ENCODE peak calls at places on chromosomes 16 and 17, in seven cellular contexts. G is SK-N-SH, D is K562, E is GM12878, K is HepG2, X is HCT116, N is H1. R is an unnamed sample.
A peak's percentile ranks its signal among the peaks of the same experiment; 100 is the strongest.

GRCh38 chr16:84532855-84533486 is 28.5 kb upstream of the MEAK7 start:
- DNase-seq in G (no peak), D (peak; percentile 47), E (no peak), K (no peak), X (no peak), N (no peak), R (no peak)

GRCh38 chr17:79630821-79631639 is 20.2 kb upstream of the RBFOX3 start:
- DNase-seq in G (peak; percentile 22), D (no peak), E (no peak), K (no peak), X (no peak), N (no peak), R (no peak)

GRCh38 chr17:73313526-73314127 is 1.8 kb upstream of the CDC42EP4 start:
- DNase-seq in G (no peak), D (no peak), E (no peak), K (no peak), X (no peak), N (no peak), R (no peak)

GRCh38 chr16:50509521-50510341 is 38.5 kb upstream of the NKD1 start:
- DNase-seq in G (peak; percentile 47), D (peak; percentile 54), E (no peak), K (peak; percentile 50), X (peak; percentile 40), N (peak; percentile 65), R (no peak)

GRCh38 chr17:75033346-75034235 is 13.2 kb downstream of the ATP5PD start:
- DNase-seq in G (peak; percentile 90), D (peak; percentile 82), E (peak; percentile 83), K (peak; percentile 94), X (peak; percentile 94), N (peak; percentile 87), R (peak; percentile 95)

GRCh38 chr16:25157476-25157875 is 45.9 kb downstream of the LCMT1 start:
- DNase-seq in G (no peak), D (no peak), E (no peak), K (no peak), X (no peak), N (no peak), R (no peak)

GRCh38 chr17:78174332-78174869 is 6.0 kb downstream of the SYNGR2 start:
- DNase-seq in G (no peak), D (no peak), E (no peak), K (no peak), X (no peak), N (no peak), R (peak; percentile 87)

GRCh38 chr17:34502426-34502825 is 77.0 kb upstream of the TMEM132E start:
- DNase-seq in G (no peak), D (no peak), E (no peak), K (no peak), X (no peak), N (no peak), R (no peak)

GRCh38 chr16:88878967-88879787 is 12.7 kb upstream of the PABPN1L start:
- DNase-seq in G (no peak), D (no peak), E (no peak), K (no peak), X (no peak), N (no peak), R (no peak)

GRCh38 chr16:28984619-28985135 is at the start of gene LAT:
- DNase-seq in G (no peak), D (no peak), E (no peak), K (no peak), X (no peak), N (no peak), R (no peak)

GRCh38 chr17:67200727-67201301 is 44.2 kb downstream of the HELZ start:
- DNase-seq in G (peak; percentile 55), D (peak; percentile 31), E (no peak), K (peak; percentile 53), X (peak; percentile 18), N (no peak), R (no peak)

GRCh38 chr16:85270365-85270764 is 158.1 kb upstream of the CIBAR2 start:
- DNase-seq in G (peak; percentile 81), D (no peak), E (no peak), K (no peak), X (no peak), N (no peak), R (no peak)

GRCh38 chr17:78844301-78845005 is 3.8 kb upstream of the USP36 start:
- DNase-seq in G (no peak), D (no peak), E (no peak), K (no peak), X (no peak), N (no peak), R (no peak)

GRCh38 chr16:60304078-60304477 is 1570.0 kb upstream of the GOT2 start:
- DNase-seq in G (no peak), D (no peak), E (no peak), K (no peak), X (no peak), N (no peak), R (no peak)

GRCh38 chr16:89958068-89958467 is 9.5 kb downstream of the DEF8 start:
- DNase-seq in G (peak; percentile 93), D (peak; percentile 75), E (no peak), K (peak; percentile 54), X (peak; percentile 40), N (no peak), R (peak; percentile 63)

GRCh38 chr16:30474684-30475083 is 2.1 kb downstream of the ITGAL start:
- DNase-seq in G (no peak), D (no peak), E (no peak), K (no peak), X (no peak), N (no peak), R (no peak)

DNA sequence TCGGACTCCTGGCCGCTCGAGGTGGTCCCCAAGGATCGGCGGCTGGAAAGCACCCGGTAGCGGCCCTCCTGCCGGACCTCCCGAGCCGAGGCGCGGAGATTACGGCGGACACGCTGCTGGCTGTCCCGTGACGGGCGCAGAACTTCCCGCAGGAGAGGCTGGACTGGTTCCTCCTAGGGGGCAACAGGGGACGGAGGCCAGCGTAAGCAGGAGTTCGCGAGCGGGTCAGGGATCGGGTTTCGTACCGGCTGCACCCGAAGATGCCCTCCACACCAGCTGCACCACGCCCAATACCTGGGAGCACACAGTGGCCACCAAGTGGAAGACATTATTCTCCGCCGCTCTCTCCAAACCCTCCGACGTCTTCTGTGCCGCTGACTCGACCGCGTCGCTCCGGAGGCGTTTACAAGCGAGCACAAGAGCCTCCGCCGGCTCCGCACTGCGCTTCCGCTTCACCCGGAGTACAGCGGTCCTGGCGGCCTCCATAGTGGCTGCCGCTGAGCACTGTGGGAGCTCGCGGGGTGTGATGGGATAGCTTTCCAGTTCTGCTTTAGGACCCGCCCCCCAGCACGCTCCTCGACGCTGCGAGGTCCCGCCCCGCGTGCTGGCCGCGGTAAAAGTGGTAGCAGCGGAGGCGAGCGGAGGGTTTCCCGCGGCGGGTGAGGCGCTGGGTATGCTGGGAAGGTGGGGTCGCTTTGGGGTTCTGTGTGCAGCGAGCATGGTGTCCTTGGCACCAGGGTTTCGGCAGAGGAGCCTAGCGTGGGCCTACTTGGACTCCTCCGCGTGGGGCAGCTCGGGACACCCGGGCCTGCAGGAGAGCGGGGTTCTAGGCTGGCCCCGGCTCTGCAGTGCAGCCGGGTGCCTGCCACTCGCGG is at the start of the genes PRMT7 and SLC7A6OS:
- DNase-seq in G (peak; percentile 98), D (peak; percentile 96), E (peak; percentile 65), K (peak; percentile 90), X (peak; percentile 74), N (peak; percentile 67), R (peak; percentile 91)
- TF ChIP-seq JUND in G (no peak), D (no peak), E (no peak), K (peak; percentile 75), X (no peak), N (no peak), R (no peak)

DNA sequence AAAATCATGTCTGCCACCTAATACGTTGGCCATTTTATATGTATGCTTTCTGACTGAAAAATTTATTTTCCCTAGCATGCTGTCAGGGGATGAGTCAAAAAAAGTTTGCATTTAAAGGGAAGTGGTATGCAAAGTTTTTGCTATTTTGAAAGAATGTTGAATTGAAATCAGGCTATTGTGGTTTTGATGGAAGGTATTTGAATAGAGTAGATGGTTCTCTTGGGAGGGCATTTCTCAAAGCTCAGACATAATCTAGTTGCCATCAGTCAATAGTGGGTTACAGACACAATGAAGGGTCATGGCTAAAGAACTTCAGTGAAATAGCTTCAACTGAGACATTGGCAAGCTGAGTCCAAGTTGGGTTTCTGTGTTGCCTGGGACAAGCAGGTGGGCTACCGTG is 102.4 kb downstream of the MAP2K6 start:
- DNase-seq in G (no peak), D (no peak), E (peak; percentile 77), K (no peak), X (no peak), N (no peak), R (no peak)
- TF ChIP-seq JUND in G (no peak), D (no peak), E (no peak), K (no peak), X (no peak), N (no peak), R (no peak)

DNA sequence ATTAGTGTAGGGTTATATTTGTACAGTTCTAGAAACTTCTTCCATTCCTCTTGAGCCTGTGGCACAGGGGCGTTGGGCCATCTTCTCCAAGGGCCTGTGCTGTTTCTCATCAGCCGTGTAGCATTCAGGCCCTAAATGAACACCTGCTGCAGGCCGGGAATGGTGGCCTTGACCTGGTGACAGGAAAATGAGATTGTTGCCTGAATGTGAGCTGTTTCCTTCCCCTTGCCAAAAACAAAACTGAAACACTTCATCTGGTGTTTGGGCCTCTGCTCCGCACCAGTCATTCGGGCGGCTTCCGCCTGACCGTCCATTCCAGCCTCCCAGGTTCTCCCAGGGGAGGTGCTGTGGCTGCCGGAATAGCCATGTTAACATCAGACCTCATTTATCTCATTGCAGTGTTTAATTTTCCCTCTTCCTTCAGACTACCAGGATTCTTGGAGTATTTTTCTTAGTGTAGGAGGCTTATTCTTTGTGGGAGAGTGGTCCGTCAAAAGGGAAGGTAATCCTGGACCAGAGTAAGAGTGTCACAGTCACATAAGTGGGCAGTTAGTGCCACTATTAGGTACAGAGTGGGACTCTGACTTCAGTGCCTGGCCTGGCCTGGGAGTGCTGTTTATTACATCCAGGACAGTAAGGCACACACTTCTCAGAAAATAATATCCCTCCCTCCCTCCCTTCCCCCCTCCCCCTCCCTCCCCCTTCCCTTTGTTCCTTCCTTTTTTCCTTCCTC is 61.9 kb downstream of the WWP2 start:
- DNase-seq in G (no peak), D (no peak), E (peak; percentile 51), K (no peak), X (no peak), N (no peak), R (no peak)
- TF ChIP-seq JUND in G (no peak), D (no peak), E (no peak), K (no peak), X (no peak), N (no peak), R (no peak)

DNA sequence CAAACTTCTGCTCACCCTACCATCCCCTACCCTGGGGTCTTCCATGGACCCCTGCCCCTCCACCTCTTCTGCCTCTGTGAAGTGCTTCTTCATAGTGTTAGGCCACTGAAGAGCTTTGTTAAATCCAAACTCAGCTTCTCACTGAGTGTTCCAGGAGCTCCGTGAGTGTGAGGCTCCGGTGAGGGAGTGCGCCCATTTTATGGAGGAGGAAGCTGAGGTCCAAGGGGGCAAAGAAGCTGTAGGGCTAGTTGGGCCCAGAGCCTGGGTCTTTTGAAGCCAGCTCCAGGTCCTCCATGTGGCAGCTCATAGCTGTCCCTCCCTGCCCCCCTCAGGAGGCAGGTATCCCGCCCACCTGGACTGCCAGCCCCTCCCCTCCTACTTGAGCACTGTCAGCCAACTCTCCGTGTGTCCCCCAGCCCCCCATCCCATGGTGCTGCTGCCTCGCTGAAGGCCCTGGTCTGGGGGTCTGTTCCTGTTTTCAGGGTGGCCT is 6.0 kb downstream of the FMNL1 start:
- DNase-seq in G (no peak), D (no peak), E (no peak), K (no peak), X (no peak), N (no peak), R (no peak)
- TF ChIP-seq JUND in G (no peak), D (no peak), E (no peak), K (no peak), X (no peak), N (no peak), R (no peak)

GRCh38 chr17:55405600-55405999 is 16.0 kb downstream of the MMD start:
- DNase-seq in G (no peak), D (no peak), E (no peak), K (no peak), X (no peak), N (no peak), R (no peak)
- TF ChIP-seq JUND in G (no peak), D (no peak), E (no peak), K (no peak), X (no peak), N (no peak), R (no peak)

R was measured in T47D.